ENCODE peak calls at places on chromosome 16, in eight cellular contexts. One of them, this sample, is unnamed.

GRCh38 chr16:64356267-64356666 is 765.6 kb downstream of the CDH11 start:
- DNase-seq in tibial artery: no peak
- DNase-seq in D721Med: no peak
- DNase-seq in uterus: no peak
- DNase-seq in H1: no peak
- DNase-seq in colonic mucosa: no peak
- DNase-seq in A549: peak
- DNase-seq in Calu3: no peak
- DNase-seq in this sample: no peak

GRCh38 chr16:3645504-3646347 is 8.8 kb upstream of the DNASE1 start:
- DNase-seq in uterus: no peak
- DNase-seq in Calu3: no peak
- DNase-seq in H1: peak
- DNase-seq in D721Med: no peak
- DNase-seq in A549: no peak
- DNase-seq in tibial artery: no peak
- DNase-seq in colonic mucosa: no peak
- DNase-seq in this sample: peak

GRCh38 chr16:1181715-1182671 is 29.1 kb downstream of the CACNA1H start:
- DNase-seq in Calu3: peak
- DNase-seq in A549: peak
- DNase-seq in D721Med: no peak
- DNase-seq in colonic mucosa: peak
- DNase-seq in tibial artery: peak
- DNase-seq in uterus: peak
- DNase-seq in H1: no peak
- DNase-seq in this sample: peak

GRCh38 chr16:87410958-87411357 is 18.8 kb downstream of the MAP1LC3B start:
- DNase-seq in A549: no peak
- DNase-seq in H1: no peak
- DNase-seq in D721Med: no peak
- DNase-seq in tibial artery: no peak
- DNase-seq in Calu3: no peak
- DNase-seq in colonic mucosa: no peak
- DNase-seq in uterus: no peak
- DNase-seq in this sample: no peak

GRCh38 chr16:25411376-25412081 is 153.9 kb upstream of the ZKSCAN2 start:
- DNase-seq in A549: no peak
- DNase-seq in tibial artery: no peak
- DNase-seq in D721Med: no peak
- DNase-seq in colonic mucosa: no peak
- DNase-seq in H1: no peak
- DNase-seq in uterus: no peak
- DNase-seq in Calu3: no peak
- DNase-seq in this sample: no peak

GRCh38 chr16:56576585-56577299 is 11.9 kb downstream of the MT4 start:
- DNase-seq in tibial artery: peak
- DNase-seq in Calu3: peak
- DNase-seq in uterus: peak
- DNase-seq in D721Med: no peak
- DNase-seq in A549: peak
- DNase-seq in H1: peak
- DNase-seq in colonic mucosa: peak
- DNase-seq in this sample: peak

GRCh38 chr16:72837846-72838661 is 209.9 kb downstream of the ZFHX3 start:
- DNase-seq in colonic mucosa: no peak
- DNase-seq in uterus: no peak
- DNase-seq in H1: no peak
- DNase-seq in A549: no peak
- DNase-seq in Calu3: no peak
- DNase-seq in D721Med: no peak
- DNase-seq in tibial artery: no peak
- DNase-seq in this sample: no peak

GRCh38 chr16:9797306-9797705 is 384.9 kb downstream of the GRIN2A start:
- DNase-seq in A549: peak
- DNase-seq in H1: no peak
- DNase-seq in D721Med: no peak
- DNase-seq in uterus: no peak
- DNase-seq in tibial artery: no peak
- DNase-seq in colonic mucosa: no peak
- DNase-seq in Calu3: peak
- DNase-seq in this sample: no peak

GRCh38 chr16:15765880-15766279 is 90.9 kb downstream of the MYH11 start:
- DNase-seq in uterus: no peak
- DNase-seq in A549: peak
- DNase-seq in H1: no peak
- DNase-seq in colonic mucosa: peak
- DNase-seq in tibial artery: no peak
- DNase-seq in D721Med: peak
- DNase-seq in Calu3: peak
- DNase-seq in this sample: peak

GRCh38 chr16:86740817-86741799 is 162.8 kb downstream of the FOXL1 start:
- DNase-seq in A549: peak
- DNase-seq in tibial artery: peak
- DNase-seq in Calu3: peak
- DNase-seq in colonic mucosa: no peak
- DNase-seq in uterus: peak
- DNase-seq in D721Med: no peak
- DNase-seq in H1: no peak
- DNase-seq in this sample: peak

GRCh38 chr16:86387461-86388440 is 122.6 kb upstream of the FOXF1 start:
- DNase-seq in tibial artery: no peak
- DNase-seq in Calu3: no peak
- DNase-seq in colonic mucosa: no peak
- DNase-seq in D721Med: no peak
- DNase-seq in uterus: no peak
- DNase-seq in H1: no peak
- DNase-seq in A549: peak
- DNase-seq in this sample: no peak

GRCh38 chr16:61616088-61616487 is 420.1 kb downstream of the CDH8 start:
- DNase-seq in A549: no peak
- DNase-seq in colonic mucosa: no peak
- DNase-seq in H1: no peak
- DNase-seq in D721Med: no peak
- DNase-seq in tibial artery: no peak
- DNase-seq in uterus: no peak
- DNase-seq in Calu3: no peak
- DNase-seq in this sample: no peak

DNA sequence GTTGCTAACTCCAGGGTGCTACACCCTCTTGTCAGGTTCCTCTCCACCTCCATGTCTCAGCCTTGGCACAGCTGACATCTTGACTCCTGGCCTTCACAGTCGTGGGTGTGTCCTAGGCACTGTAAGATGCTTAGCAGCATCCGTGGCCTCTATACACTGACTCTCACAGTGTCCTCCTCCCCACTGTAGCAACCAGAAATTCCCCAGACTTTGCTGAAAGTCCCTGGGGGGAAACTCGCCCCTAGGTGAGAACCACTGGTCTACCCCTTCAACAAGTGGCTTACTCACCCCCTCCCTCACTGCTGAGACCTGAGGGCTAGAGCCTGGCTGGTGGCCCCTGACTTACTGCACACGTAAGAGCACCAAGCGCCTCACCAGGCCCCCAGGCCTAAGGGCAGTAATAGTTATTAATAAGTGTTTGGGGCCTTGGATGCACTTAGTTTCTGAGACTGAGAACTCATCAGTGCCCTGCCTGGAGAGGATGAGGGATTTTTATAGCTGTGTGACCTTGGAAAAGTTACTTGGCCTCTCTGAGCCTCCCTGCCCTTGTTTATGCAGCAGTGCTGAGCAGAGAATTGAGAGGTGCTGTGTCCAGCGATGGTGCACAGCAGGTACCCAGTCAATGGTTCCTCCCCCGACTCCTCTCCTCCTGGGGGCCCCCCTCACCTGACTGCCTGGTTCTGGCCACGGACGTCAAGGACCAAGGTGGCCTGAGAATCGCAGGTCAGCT is 67.1 kb downstream of the RMI2 start:
- DNase-seq in A549: no peak
- DNase-seq in H1: no peak
- DNase-seq in colonic mucosa: no peak
- DNase-seq in uterus: no peak
- DNase-seq in tibial artery: no peak
- DNase-seq in D721Med: no peak
- DNase-seq in Calu3: no peak
- DNase-seq in this sample: no peak
- TF ChIP-seq CTCF in A549: no peak
- TF ChIP-seq CTCF in H1: no peak
- TF ChIP-seq CTCF in colonic mucosa: no peak
- TF ChIP-seq CTCF in uterus: no peak
- TF ChIP-seq CTCF in tibial artery: no peak
- TF ChIP-seq CTCF in D721Med: no peak
- TF ChIP-seq CTCF in Calu3: no peak
- TF ChIP-seq CTCF in this sample: no peak

GRCh38 chr16:84156342-84156784 is 11.3 kb downstream of the DNAAF1 start:
- DNase-seq in uterus: no peak
- DNase-seq in Calu3: peak
- DNase-seq in D721Med: no peak
- DNase-seq in colonic mucosa: no peak
- DNase-seq in H1: no peak
- DNase-seq in A549: no peak
- DNase-seq in tibial artery: no peak
- DNase-seq in this sample: no peak
- TF ChIP-seq CTCF in uterus: no peak
- TF ChIP-seq CTCF in Calu3: no peak
- TF ChIP-seq CTCF in D721Med: no peak
- TF ChIP-seq CTCF in colonic mucosa: no peak
- TF ChIP-seq CTCF in H1: no peak
- TF ChIP-seq CTCF in A549: no peak
- TF ChIP-seq CTCF in tibial artery: no peak
- TF ChIP-seq CTCF in this sample: no peak

DNA sequence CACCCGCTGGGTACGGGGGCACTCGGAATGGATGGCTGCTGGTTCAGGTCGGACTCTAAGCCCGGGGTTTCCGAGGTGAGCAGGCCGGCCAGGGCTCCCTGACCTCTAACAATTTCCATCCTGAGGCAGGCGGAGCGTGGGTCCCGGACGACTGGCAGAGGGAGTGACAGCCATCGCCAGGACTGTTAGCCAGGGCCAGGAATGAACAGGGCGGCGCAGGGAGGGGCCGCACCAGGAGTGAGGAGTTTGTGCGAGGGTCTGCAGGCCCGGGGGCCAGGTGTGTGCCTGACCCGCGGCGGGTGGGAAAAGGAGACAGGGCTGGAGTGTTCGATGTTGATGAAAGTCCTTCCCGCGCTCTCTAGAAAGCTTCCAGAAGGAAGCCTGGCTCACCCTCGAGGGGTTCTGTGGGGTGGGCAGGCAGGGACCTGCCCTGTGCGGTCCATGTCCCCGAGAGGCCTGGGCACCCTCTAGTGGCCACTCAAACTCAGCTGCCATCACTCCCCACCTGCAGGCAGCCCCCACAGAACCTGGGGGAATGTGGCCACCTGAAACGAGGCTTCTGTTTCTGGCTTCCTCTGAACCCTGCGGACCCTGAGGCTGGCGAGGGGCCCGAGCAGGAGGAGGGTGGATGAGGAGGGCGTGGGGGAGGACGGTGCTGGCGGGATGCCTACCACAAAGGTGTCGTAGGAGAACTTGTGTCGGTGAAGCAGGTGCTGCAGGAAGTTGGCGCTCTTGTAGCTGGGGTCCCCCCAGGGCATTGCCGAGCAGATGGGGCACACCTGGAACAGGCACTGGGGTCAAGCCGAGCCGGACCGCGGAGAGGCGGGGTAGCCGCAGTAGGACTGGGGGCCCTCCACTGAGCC is 8.1 kb downstream of the RNF166 start:
- DNase-seq in tibial artery: no peak
- DNase-seq in D721Med: peak
- DNase-seq in uterus: no peak
- DNase-seq in colonic mucosa: no peak
- DNase-seq in H1: no peak
- DNase-seq in A549: no peak
- DNase-seq in Calu3: peak
- DNase-seq in this sample: no peak
- TF ChIP-seq CTCF in tibial artery: no peak
- TF ChIP-seq CTCF in D721Med: peak
- TF ChIP-seq CTCF in uterus: no peak
- TF ChIP-seq CTCF in colonic mucosa: no peak
- TF ChIP-seq CTCF in H1: peak
- TF ChIP-seq CTCF in A549: peak
- TF ChIP-seq CTCF in Calu3: peak
- TF ChIP-seq CTCF in this sample: peak

GRCh38 chr16:19436540-19436939 is 18.9 kb downstream of the TMC5 start:
- DNase-seq in H1: no peak
- DNase-seq in tibial artery: no peak
- DNase-seq in A549: no peak
- DNase-seq in Calu3: no peak
- DNase-seq in D721Med: no peak
- DNase-seq in colonic mucosa: no peak
- DNase-seq in uterus: no peak
- DNase-seq in this sample: no peak

GRCh38 chr16:19439483-19439882 is 21.8 kb downstream of the TMC5 start:
- DNase-seq in D721Med: no peak
- DNase-seq in uterus: no peak
- DNase-seq in Calu3: no peak
- DNase-seq in tibial artery: no peak
- DNase-seq in colonic mucosa: no peak
- DNase-seq in H1: no peak
- DNase-seq in A549: no peak
- DNase-seq in this sample: no peak

GRCh38 chr16:19437280-19437679 is 19.6 kb downstream of the TMC5 start:
- DNase-seq in uterus: no peak
- DNase-seq in Calu3: no peak
- DNase-seq in colonic mucosa: peak
- DNase-seq in A549: no peak
- DNase-seq in H1: no peak
- DNase-seq in tibial artery: no peak
- DNase-seq in D721Med: no peak
- DNase-seq in this sample: no peak

GRCh38 chr16:19434584-19434983 is 16.9 kb downstream of the TMC5 start:
- DNase-seq in D721Med: no peak
- DNase-seq in H1: no peak
- DNase-seq in Calu3: no peak
- DNase-seq in uterus: no peak
- DNase-seq in colonic mucosa: no peak
- DNase-seq in tibial artery: no peak
- DNase-seq in A549: no peak
- DNase-seq in this sample: no peak

DNA sequence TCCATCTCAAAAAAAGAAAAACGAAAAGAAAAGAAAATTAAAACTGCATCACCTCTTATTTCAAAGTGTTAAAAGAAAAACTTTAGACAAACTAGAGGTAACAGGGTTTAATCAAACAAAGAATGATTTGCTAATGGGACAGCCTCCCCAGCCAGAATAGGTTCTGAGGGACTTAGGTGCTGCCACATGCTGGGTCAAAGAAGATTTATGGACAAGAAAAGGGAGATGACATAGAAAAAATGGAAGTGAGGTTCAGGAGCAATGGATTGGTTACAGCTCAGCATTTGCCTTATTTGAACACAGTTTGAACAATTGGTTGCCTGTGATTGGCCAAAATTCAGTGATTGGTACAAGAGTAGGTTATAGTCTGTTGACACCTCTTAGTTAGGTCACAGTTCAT is 21.1 kb downstream of the TMC5 start:
- DNase-seq in H1: no peak
- DNase-seq in A549: no peak
- DNase-seq in Calu3: no peak
- DNase-seq in D721Med: no peak
- DNase-seq in tibial artery: no peak
- DNase-seq in uterus: no peak
- DNase-seq in colonic mucosa: no peak
- DNase-seq in this sample: no peak
- TF ChIP-seq CTCF in H1: no peak
- TF ChIP-seq CTCF in A549: no peak
- TF ChIP-seq CTCF in Calu3: no peak
- TF ChIP-seq CTCF in D721Med: no peak
- TF ChIP-seq CTCF in tibial artery: no peak
- TF ChIP-seq CTCF in uterus: no peak
- TF ChIP-seq CTCF in colonic mucosa: no peak
- TF ChIP-seq CTCF in this sample: no peak

This sample was measured in nephron progenitor cell.